ENCODE peak calls at places on chromosome X, in seven cellular contexts. J is A172, N is mammary epithelial cell, R is progenitor cell of endocrine pancreas, I is cardiac fibroblast, A is tibial artery, U is G401. Y is an unnamed sample.

GRCh38 chrX:11111038-11111851 is at the start of gene HCCS:
- DNase-seq in J (peak), N (peak), R (peak), I (peak), A (peak), U (peak), Y (peak)

GRCh38 chrX:107483976-107484726 is 34.7 kb downstream of the FRMPD3 start:
- DNase-seq in J (peak), N (no peak), R (no peak), I (no peak), A (no peak), U (peak), Y (no peak)

GRCh38 chrX:113390531-113390930 is 549.9 kb upstream of the AMOT start:
- DNase-seq in J (no peak), N (no peak), R (no peak), I (no peak), A (no peak), U (no peak), Y (peak)

GRCh38 chrX:154372612-154373022 is 1.8 kb downstream of the FLNA start:
- DNase-seq in J (no peak), N (no peak), R (no peak), I (peak), A (no peak), U (peak), Y (no peak)

GRCh38 chrX:129984196-129984962 is 1.9 kb downstream of the BCORL1 start:
- DNase-seq in J (no peak), N (no peak), R (peak), I (no peak), A (peak), U (no peak), Y (no peak)

GRCh38 chrX:55011294-55011693 is 11.1 kb downstream of the APEX2 start:
- DNase-seq in J (no peak), N (no peak), R (no peak), I (peak), A (no peak), U (no peak), Y (no peak)

GRCh38 chrX:153392642-153393321 is 8.4 kb downstream of the PNMA6E start:
- DNase-seq in J (no peak), N (no peak), R (no peak), I (no peak), A (no peak), U (no peak), Y (no peak)

GRCh38 chrX:645024-645376 is 14.4 kb downstream of the SHOX start:
- DNase-seq in J (no peak), N (no peak), R (no peak), I (no peak), A (no peak), U (no peak), Y (no peak)

GRCh38 chrX:17031827-17032226 is 85.4 kb downstream of the REPS2 start:
- DNase-seq in J (no peak), N (no peak), R (no peak), I (no peak), A (no peak), U (no peak), Y (no peak)

GRCh38 chrX:149036086-149036485 is 469.0 kb downstream of the IDS start:
- DNase-seq in J (no peak), N (no peak), R (no peak), I (peak), A (no peak), U (no peak), Y (no peak)

GRCh38 chrX:124010157-124010556 is 48.7 kb downstream of the STAG2 start:
- DNase-seq in J (no peak), N (peak), R (no peak), I (no peak), A (no peak), U (no peak), Y (no peak)

GRCh38 chrX:109393859-109394258 is 88.0 kb downstream of the GUCY2F start:
- DNase-seq in J (no peak), N (peak), R (no peak), I (peak), A (no peak), U (no peak), Y (peak)

GRCh38 chrX:152733261-152733975 is at the start of the genes CSAG1 and MAGEA12:
- DNase-seq in J (no peak), N (no peak), R (no peak), I (no peak), A (no peak), U (no peak), Y (peak)

GRCh38 chrX:94256396-94256795 is 582.4 kb downstream of the FAM133A start:
- DNase-seq in J (no peak), N (no peak), R (no peak), I (no peak), A (no peak), U (no peak), Y (no peak)

GRCh38 chrX:107485019-107485418 is 35.6 kb downstream of the FRMPD3 start:
- DNase-seq in J (no peak), N (no peak), R (no peak), I (no peak), A (no peak), U (no peak), Y (no peak)